ENCODE peak calls at places on chromosomes 12 and 14, in six cellular contexts. One of them, this sample, is unnamed.
A peak's percentile ranks its signal among the peaks of the same experiment; 100 is the strongest.

GRCh38 chr12:100267603-100268281 is 765 bp downstream of the SCYL2 start:
- DNase-seq in heart right ventricle: peak; percentile 12
- DNase-seq in stimulated activated CD4-positive, alpha-beta T cell treated with anti-CD3 and anti-CD28 coated beads, Interleukin-1b, Interleukin-23, amount 100 ng/mL, for 24 hours: peak; percentile 0
- DNase-seq in mesenchymal stem cell: peak; percentile 55
- DNase-seq in lung microvascular endothelial cell: peak; percentile 47
- DNase-seq in DMS79: peak; percentile 48
- DNase-seq in this sample: peak; percentile 51

GRCh38 chr12:67710582-67710981 is 62.0 kb downstream of the DYRK2 start:
- DNase-seq in heart right ventricle: peak; percentile 16
- DNase-seq in stimulated activated CD4-positive, alpha-beta T cell treated with anti-CD3 and anti-CD28 coated beads, Interleukin-1b, Interleukin-23, amount 100 ng/mL, for 24 hours: no peak
- DNase-seq in mesenchymal stem cell: peak; percentile 66
- DNase-seq in lung microvascular endothelial cell: no peak
- DNase-seq in DMS79: no peak
- DNase-seq in this sample: no peak

GRCh38 chr14:101855958-101856357 is 94.4 kb downstream of the PPP2R5C start:
- DNase-seq in heart right ventricle: no peak
- DNase-seq in stimulated activated CD4-positive, alpha-beta T cell treated with anti-CD3 and anti-CD28 coated beads, Interleukin-1b, Interleukin-23, amount 100 ng/mL, for 24 hours: no peak
- DNase-seq in mesenchymal stem cell: no peak
- DNase-seq in lung microvascular endothelial cell: no peak
- DNase-seq in DMS79: no peak
- DNase-seq in this sample: no peak

GRCh38 chr12:121712462-121713256 is at the start of gene TMEM120B:
- DNase-seq in heart right ventricle: peak; percentile 80
- DNase-seq in stimulated activated CD4-positive, alpha-beta T cell treated with anti-CD3 and anti-CD28 coated beads, Interleukin-1b, Interleukin-23, amount 100 ng/mL, for 24 hours: peak; percentile 78
- DNase-seq in mesenchymal stem cell: peak; percentile 71
- DNase-seq in lung microvascular endothelial cell: peak; percentile 83
- DNase-seq in DMS79: no peak
- DNase-seq in this sample: peak; percentile 76

GRCh38 chr12:31485570-31485969 is 105.4 kb downstream of the DENND5B start:
- DNase-seq in heart right ventricle: no peak
- DNase-seq in stimulated activated CD4-positive, alpha-beta T cell treated with anti-CD3 and anti-CD28 coated beads, Interleukin-1b, Interleukin-23, amount 100 ng/mL, for 24 hours: no peak
- DNase-seq in mesenchymal stem cell: no peak
- DNase-seq in lung microvascular endothelial cell: no peak
- DNase-seq in DMS79: no peak
- DNase-seq in this sample: no peak

GRCh38 chr12:121784460-121784859 is 9.0 kb downstream of the RHOF start:
- DNase-seq in heart right ventricle: no peak
- DNase-seq in stimulated activated CD4-positive, alpha-beta T cell treated with anti-CD3 and anti-CD28 coated beads, Interleukin-1b, Interleukin-23, amount 100 ng/mL, for 24 hours: no peak
- DNase-seq in mesenchymal stem cell: peak; percentile 83
- DNase-seq in lung microvascular endothelial cell: peak; percentile 95
- DNase-seq in DMS79: no peak
- DNase-seq in this sample: peak; percentile 69

GRCh38 chr14:67749341-67750110 is 47.8 kb downstream of the RDH12 start:
- DNase-seq in heart right ventricle: no peak
- DNase-seq in stimulated activated CD4-positive, alpha-beta T cell treated with anti-CD3 and anti-CD28 coated beads, Interleukin-1b, Interleukin-23, amount 100 ng/mL, for 24 hours: no peak
- DNase-seq in mesenchymal stem cell: no peak
- DNase-seq in lung microvascular endothelial cell: no peak
- DNase-seq in DMS79: no peak
- DNase-seq in this sample: no peak

GRCh38 chr12:78725951-78726550 is 138.5 kb upstream of the SYT1 start:
- DNase-seq in heart right ventricle: no peak
- DNase-seq in stimulated activated CD4-positive, alpha-beta T cell treated with anti-CD3 and anti-CD28 coated beads, Interleukin-1b, Interleukin-23, amount 100 ng/mL, for 24 hours: no peak
- DNase-seq in mesenchymal stem cell: no peak
- DNase-seq in lung microvascular endothelial cell: no peak
- DNase-seq in DMS79: no peak
- DNase-seq in this sample: no peak

GRCh38 chr12:108732489-108732888 is 1.2 kb upstream of the CORO1C start:
- DNase-seq in heart right ventricle: no peak
- DNase-seq in stimulated activated CD4-positive, alpha-beta T cell treated with anti-CD3 and anti-CD28 coated beads, Interleukin-1b, Interleukin-23, amount 100 ng/mL, for 24 hours: no peak
- DNase-seq in mesenchymal stem cell: no peak
- DNase-seq in lung microvascular endothelial cell: no peak
- DNase-seq in DMS79: no peak
- DNase-seq in this sample: no peak

GRCh38 chr14:33165144-33165925 is 226.7 kb downstream of the NPAS3 start:
- DNase-seq in heart right ventricle: no peak
- DNase-seq in stimulated activated CD4-positive, alpha-beta T cell treated with anti-CD3 and anti-CD28 coated beads, Interleukin-1b, Interleukin-23, amount 100 ng/mL, for 24 hours: no peak
- DNase-seq in mesenchymal stem cell: peak; percentile 59
- DNase-seq in lung microvascular endothelial cell: no peak
- DNase-seq in DMS79: no peak
- DNase-seq in this sample: no peak

GRCh38 chr14:61396694-61397093 is 75.3 kb downstream of the PRKCH start:
- DNase-seq in heart right ventricle: no peak
- DNase-seq in stimulated activated CD4-positive, alpha-beta T cell treated with anti-CD3 and anti-CD28 coated beads, Interleukin-1b, Interleukin-23, amount 100 ng/mL, for 24 hours: no peak
- DNase-seq in mesenchymal stem cell: no peak
- DNase-seq in lung microvascular endothelial cell: no peak
- DNase-seq in DMS79: no peak
- DNase-seq in this sample: no peak

GRCh38 chr14:100661340-100661712 is 65.4 kb upstream of the DLK1 start:
- DNase-seq in heart right ventricle: no peak
- DNase-seq in stimulated activated CD4-positive, alpha-beta T cell treated with anti-CD3 and anti-CD28 coated beads, Interleukin-1b, Interleukin-23, amount 100 ng/mL, for 24 hours: no peak
- DNase-seq in mesenchymal stem cell: no peak
- DNase-seq in lung microvascular endothelial cell: no peak
- DNase-seq in DMS79: peak; percentile 88
- DNase-seq in this sample: no peak

GRCh38 chr12:92971869-92972524 is 42.9 kb upstream of the EEA1 start:
- DNase-seq in heart right ventricle: no peak
- DNase-seq in stimulated activated CD4-positive, alpha-beta T cell treated with anti-CD3 and anti-CD28 coated beads, Interleukin-1b, Interleukin-23, amount 100 ng/mL, for 24 hours: no peak
- DNase-seq in mesenchymal stem cell: peak; percentile 95
- DNase-seq in lung microvascular endothelial cell: peak; percentile 67
- DNase-seq in DMS79: no peak
- DNase-seq in this sample: peak; percentile 45

GRCh38 chr12:24754690-24755638 is 193.9 kb downstream of the BCAT1 start:
- DNase-seq in heart right ventricle: no peak
- DNase-seq in stimulated activated CD4-positive, alpha-beta T cell treated with anti-CD3 and anti-CD28 coated beads, Interleukin-1b, Interleukin-23, amount 100 ng/mL, for 24 hours: no peak
- DNase-seq in mesenchymal stem cell: peak; percentile 73
- DNase-seq in lung microvascular endothelial cell: no peak
- DNase-seq in DMS79: no peak
- DNase-seq in this sample: no peak

GRCh38 chr12:2642176-2642892 is 152.4 kb upstream of the FKBP4 start:
- DNase-seq in heart right ventricle: no peak
- DNase-seq in stimulated activated CD4-positive, alpha-beta T cell treated with anti-CD3 and anti-CD28 coated beads, Interleukin-1b, Interleukin-23, amount 100 ng/mL, for 24 hours: no peak
- DNase-seq in mesenchymal stem cell: no peak
- DNase-seq in lung microvascular endothelial cell: no peak
- DNase-seq in DMS79: no peak
- DNase-seq in this sample: no peak

GRCh38 chr14:79730911-79731310 is 480.4 kb downstream of the DIO2 start:
- DNase-seq in heart right ventricle: no peak
- DNase-seq in stimulated activated CD4-positive, alpha-beta T cell treated with anti-CD3 and anti-CD28 coated beads, Interleukin-1b, Interleukin-23, amount 100 ng/mL, for 24 hours: no peak
- DNase-seq in mesenchymal stem cell: no peak
- DNase-seq in lung microvascular endothelial cell: no peak
- DNase-seq in DMS79: no peak
- DNase-seq in this sample: no peak

GRCh38 chr12:22687677-22688076 is 62.7 kb downstream of the ETNK1 start:
- DNase-seq in heart right ventricle: no peak
- DNase-seq in stimulated activated CD4-positive, alpha-beta T cell treated with anti-CD3 and anti-CD28 coated beads, Interleukin-1b, Interleukin-23, amount 100 ng/mL, for 24 hours: no peak
- DNase-seq in mesenchymal stem cell: peak; percentile 74
- DNase-seq in lung microvascular endothelial cell: peak; percentile 92
- DNase-seq in DMS79: no peak
- DNase-seq in this sample: peak; percentile 90

GRCh38 chr12:56087220-56087619 is 7.3 kb downstream of the ERBB3 start:
- DNase-seq in heart right ventricle: peak; percentile 81
- DNase-seq in stimulated activated CD4-positive, alpha-beta T cell treated with anti-CD3 and anti-CD28 coated beads, Interleukin-1b, Interleukin-23, amount 100 ng/mL, for 24 hours: no peak
- DNase-seq in mesenchymal stem cell: no peak
- DNase-seq in lung microvascular endothelial cell: no peak
- DNase-seq in DMS79: no peak
- DNase-seq in this sample: no peak

GRCh38 chr12:79327465-79327864 is 363.3 kb downstream of the PAWR start:
- DNase-seq in heart right ventricle: no peak
- DNase-seq in stimulated activated CD4-positive, alpha-beta T cell treated with anti-CD3 and anti-CD28 coated beads, Interleukin-1b, Interleukin-23, amount 100 ng/mL, for 24 hours: no peak
- DNase-seq in mesenchymal stem cell: no peak
- DNase-seq in lung microvascular endothelial cell: no peak
- DNase-seq in DMS79: no peak
- DNase-seq in this sample: no peak

GRCh38 chr12:93592641-93593396 is 20.3 kb downstream of the SOCS2 start:
- DNase-seq in heart right ventricle: no peak
- DNase-seq in stimulated activated CD4-positive, alpha-beta T cell treated with anti-CD3 and anti-CD28 coated beads, Interleukin-1b, Interleukin-23, amount 100 ng/mL, for 24 hours: no peak
- DNase-seq in mesenchymal stem cell: no peak
- DNase-seq in lung microvascular endothelial cell: no peak
- DNase-seq in DMS79: no peak
- DNase-seq in this sample: no peak

GRCh38 chr14:81449114-81449513 is 49.0 kb upstream of the STON2 start:
- DNase-seq in heart right ventricle: peak; percentile 29
- DNase-seq in stimulated activated CD4-positive, alpha-beta T cell treated with anti-CD3 and anti-CD28 coated beads, Interleukin-1b, Interleukin-23, amount 100 ng/mL, for 24 hours: no peak
- DNase-seq in mesenchymal stem cell: no peak
- DNase-seq in lung microvascular endothelial cell: no peak
- DNase-seq in DMS79: peak; percentile 49
- DNase-seq in this sample: no peak

GRCh38 chr14:104794099-104794498 is 1.4 kb downstream of the AKT1 start:
- DNase-seq in heart right ventricle: no peak
- DNase-seq in stimulated activated CD4-positive, alpha-beta T cell treated with anti-CD3 and anti-CD28 coated beads, Interleukin-1b, Interleukin-23, amount 100 ng/mL, for 24 hours: no peak
- DNase-seq in mesenchymal stem cell: peak; percentile 88
- DNase-seq in lung microvascular endothelial cell: peak; percentile 62
- DNase-seq in DMS79: no peak
- DNase-seq in this sample: peak; percentile 57

GRCh38 chr12:25054783-25055144 is 105.9 kb upstream of the BCAT1 start:
- DNase-seq in heart right ventricle: no peak
- DNase-seq in stimulated activated CD4-positive, alpha-beta T cell treated with anti-CD3 and anti-CD28 coated beads, Interleukin-1b, Interleukin-23, amount 100 ng/mL, for 24 hours: peak; percentile 10
- DNase-seq in mesenchymal stem cell: no peak
- DNase-seq in lung microvascular endothelial cell: no peak
- DNase-seq in DMS79: no peak
- DNase-seq in this sample: no peak